ENCODE peak calls at places on chromosomes 12 and 14, in ten cellular contexts. V, J, P, C, D, Z, Q, W, B and S are unnamed samples.

GRCh38 chr12:85823436-85824179 is 12.6 kb downstream of the RASSF9 start:
- DNase-seq in C (no peak), J (no peak), W (no peak), Q (peak; percentile 92), B (peak; percentile 73), Z (no peak), V (no peak), D (no peak), P (peak; percentile 49), S (no peak)

GRCh38 chr12:76186507-76186906 is 102.0 kb upstream of the NAP1L1 start:
- DNase-seq in Q (peak; percentile 83), W (no peak), V (no peak), Z (no peak), C (no peak), D (no peak), J (no peak), P (no peak), B (peak; percentile 86), S (no peak)

GRCh38 chr14:51185180-51185579 is 54.9 kb upstream of the TMX1 start:
- DNase-seq in D (no peak), Q (no peak), P (no peak), W (no peak), Z (no peak), B (no peak), V (no peak), C (no peak), J (no peak), S (no peak)

GRCh38 chr14:104355949-104356737 is 217.8 kb downstream of the KIF26A start:
- DNase-seq in D (no peak), V (no peak), B (no peak), P (no peak), Z (peak; percentile 43), W (no peak), Q (no peak), J (no peak), C (no peak), S (no peak)

GRCh38 chr12:117034249-117034648 is 65.0 kb downstream of the TESC start:
- DNase-seq in J (no peak), P (no peak), B (no peak), Q (no peak), Z (no peak), C (no peak), D (no peak), V (no peak), W (no peak), S (no peak)

GRCh38 chr12:95198914-95199313 is 18.4 kb downstream of the FGD6 start:
- DNase-seq in P (no peak), D (no peak), Q (no peak), B (no peak), Z (no peak), C (no peak), J (peak; percentile 14), V (no peak), W (no peak), S (no peak)

GRCh38 chr12:49917788-49918173 is 14.1 kb upstream of the FAIM2 start:
- DNase-seq in B (no peak), P (no peak), Z (no peak), V (no peak), J (no peak), C (no peak), D (no peak), Q (no peak), W (no peak), S (no peak)

GRCh38 chr12:121181181-121181580 is 28.7 kb upstream of the P2RX4 start:
- DNase-seq in P (no peak), W (no peak), V (no peak), J (no peak), D (no peak), Q (peak; percentile 61), B (peak; percentile 80), C (no peak), Z (no peak), S (peak; percentile 20)

GRCh38 chr14:21056520-21057163 is 980 bp upstream of the RNASE8 start:
- DNase-seq in J (no peak), V (no peak), B (peak; percentile 62), P (no peak), Q (no peak), Z (no peak), D (no peak), C (no peak), W (no peak), S (no peak)

GRCh38 chr12:117590999-117591398 is 229.6 kb upstream of the NOS1 start:
- DNase-seq in C (no peak), V (no peak), Q (no peak), Z (no peak), B (no peak), W (no peak), P (no peak), D (no peak), J (no peak), S (no peak)

GRCh38 chr12:14723763-14724162 is 27.4 kb upstream of the GUCY2C start:
- DNase-seq in D (peak; percentile 73), C (no peak), Z (no peak), B (peak; percentile 81), P (no peak), V (peak; percentile 54), Q (peak; percentile 32), J (peak; percentile 64), W (no peak), S (peak; percentile 7)

GRCh38 chr12:95228617-95229016 is 11.0 kb downstream of the VEZT start:
- DNase-seq in B (no peak), Q (no peak), Z (no peak), D (no peak), P (no peak), J (no peak), V (no peak), C (no peak), W (no peak), S (no peak)

GRCh38 chr12:46811185-46811584 is 14.6 kb downstream of the SLC38A4 start:
- DNase-seq in J (no peak), Q (no peak), C (no peak), B (no peak), P (no peak), W (no peak), V (no peak), D (no peak), Z (no peak), S (no peak)

GRCh38 chr14:75504411-75504810 is 17.9 kb upstream of the BATF start:
- DNase-seq in V (peak; percentile 45), W (no peak), D (no peak), J (no peak), Z (no peak), B (no peak), P (no peak), C (no peak), Q (no peak), S (no peak)

GRCh38 chr12:116050266-116050665 is 227.2 kb downstream of the MED13L start:
- DNase-seq in D (no peak), C (no peak), J (no peak), V (no peak), P (no peak), Z (no peak), W (no peak), B (no peak), Q (no peak), S (no peak)

GRCh38 chr12:124952801-124953200 is 36.1 kb downstream of the DHX37 start:
- DNase-seq in Q (no peak), V (no peak), P (no peak), C (no peak), W (no peak), J (no peak), D (no peak), B (no peak), Z (no peak), S (no peak)

GRCh38 chr12:109940339-109940923 is 40.4 kb downstream of the TCHP start:
- DNase-seq in W (no peak), Z (no peak), Q (no peak), P (no peak), C (no peak), V (no peak), D (no peak), J (no peak), B (no peak), S (no peak)

GRCh38 chr12:25958254-25959068 is at the start of gene RASSF8:
- DNase-seq in Q (peak; percentile 70), Z (peak; percentile 81), J (peak; percentile 50), V (peak; percentile 23), D (no peak), C (peak; percentile 48), W (no peak), P (no peak), B (peak; percentile 89), S (peak; percentile 58)

GRCh38 chr12:111640498-111640897 is 41.4 kb upstream of the ATXN2 start:
- DNase-seq in B (no peak), D (no peak), J (no peak), P (no peak), Z (no peak), V (no peak), Q (no peak), C (no peak), W (no peak), S (no peak)

GRCh38 chr14:29740491-29740890 is 187.2 kb downstream of the PRKD1 start:
- DNase-seq in Q (no peak), D (no peak), B (no peak), Z (no peak), W (no peak), V (no peak), C (no peak), J (no peak), P (no peak), S (no peak)

GRCh38 chr12:123907021-123907420 is 65.6 kb downstream of the CCDC92 start:
- DNase-seq in J (no peak), B (no peak), Q (no peak), V (no peak), D (no peak), W (no peak), Z (no peak), P (no peak), C (no peak), S (no peak)

GRCh38 chr12:54588110-54588831 is at the start of gene PPP1R1A:
- DNase-seq in P (no peak), C (no peak), D (no peak), B (no peak), Q (no peak), Z (no peak), V (no peak), J (no peak), W (no peak), S (no peak)
- TF ChIP-seq CTCF in P (no peak), C (no peak), D (no peak), B (no peak), Q (no peak), Z (no peak), V (no peak), J (no peak), W (no peak), S (no peak)

GRCh38 chr14:22131749-22132476 is 457.1 kb downstream of the DAD1 start:
- DNase-seq in P (no peak), Z (no peak), V (peak; percentile 32), C (no peak), B (no peak), D (peak; percentile 39), Q (no peak), W (no peak), J (no peak), S (no peak)
- TF ChIP-seq CTCF in P (peak; percentile 57), Z (peak; percentile 74), V (peak; percentile 56), C (no peak), B (peak; percentile 43), D (peak; percentile 89), Q (peak; percentile 31), W (no peak), J (peak; percentile 30), S (peak; percentile 34)

GRCh38 chr12:7642876-7643309 is 22.8 kb downstream of the APOBEC1 start:
- DNase-seq in J (peak; percentile 26), D (peak; percentile 70), Z (no peak), B (peak; percentile 30), V (peak; percentile 15), P (no peak), C (no peak), W (no peak), Q (peak; percentile 1), S (no peak)
- TF ChIP-seq CTCF in J (no peak), D (peak; percentile 92), Z (peak; percentile 72), B (peak; percentile 44), V (peak; percentile 57), P (peak; percentile 24), C (no peak), W (no peak), Q (no peak), S (peak; percentile 26)

GRCh38 chr12:126936181-126936851 is 1330.7 kb upstream of the TMEM132C start:
- DNase-seq in V (no peak), J (no peak), W (no peak), D (no peak), B (no peak), C (no peak), P (no peak), Q (peak; percentile 19), Z (no peak), S (no peak)
- TF ChIP-seq CTCF in V (no peak), J (no peak), W (no peak), D (no peak), B (no peak), C (no peak), P (no peak), Q (no peak), Z (no peak), S (no peak)